ENCODE peak calls at places on chromosomes 6 and 20, in eight cellular contexts. E is A673; F is heart left ventricle; Z is cardiac fibroblast; J is CD4-positive, alpha-beta memory T cell; I is Panc1; Q is mesendoderm; O is fibroblast of mammary gland. P is an unnamed sample.

GRCh38 chr6:158073776-158074175 is 92.1 kb downstream of the SYNJ2 start:
- DNase-seq in E (no peak), Z (no peak), J (no peak), I (no peak), O (no peak), Q (no peak), F (no peak), P (no peak)

GRCh38 chr6:127120109-127120786 is 1.8 kb downstream of the RSPO3 start:
- DNase-seq in E (peak), Q (peak), Z (no peak), O (no peak), I (no peak), J (no peak), F (no peak), P (no peak)

GRCh38 chr6:158911746-158912158 is 88.2 kb downstream of the RSPH3 start:
- DNase-seq in Q (no peak), E (no peak), F (no peak), Z (no peak), O (no peak), J (peak), I (no peak), P (no peak)

GRCh38 chr6:130928993-130929678 is 101.9 kb downstream of the SMLR1 start:
- DNase-seq in Q (no peak), J (no peak), I (no peak), E (no peak), Z (peak), O (peak), F (no peak), P (no peak)

GRCh38 chr6:7671581-7671980 is 54.3 kb upstream of the BMP6 start:
- DNase-seq in I (no peak), Q (no peak), F (no peak), E (no peak), J (no peak), O (peak), Z (peak), P (no peak)

GRCh38 chr6:99132026-99132425 is 184.3 kb upstream of the FBXL4 start:
- DNase-seq in I (no peak), Z (no peak), J (no peak), Q (no peak), E (no peak), F (no peak), O (no peak), P (no peak)

GRCh38 chr6:10644225-10644624 is 50.2 kb downstream of the C6orf52 start:
- DNase-seq in Z (no peak), I (no peak), Q (no peak), F (no peak), O (no peak), J (no peak), E (no peak), P (no peak)

GRCh38 chr6:111846511-111847409 is 26.5 kb downstream of the FYN start:
- DNase-seq in J (peak), E (peak), F (peak), Q (no peak), I (no peak), O (no peak), Z (no peak), P (no peak)

GRCh38 chr20:44028868-44029847 is 114.5 kb downstream of the TOX2 start:
- DNase-seq in Z (no peak), O (no peak), J (no peak), Q (peak), I (no peak), F (no peak), E (no peak), P (no peak)

GRCh38 chr6:49551126-49551865 is 828 bp downstream of the C6orf141 start:
- DNase-seq in J (no peak), I (no peak), Q (peak), E (peak), O (no peak), Z (peak), F (no peak), P (no peak)

GRCh38 chr6:130849501-130850039 is 22.4 kb downstream of the SMLR1 start:
- DNase-seq in Q (no peak), Z (no peak), J (no peak), E (peak), I (no peak), O (no peak), F (no peak), P (no peak)

GRCh38 chr20:11769825-11770224 is 147.9 kb upstream of the BTBD3 start:
- DNase-seq in J (no peak), E (no peak), Q (no peak), F (no peak), O (no peak), Z (peak), I (no peak), P (no peak)

GRCh38 chr6:148524976-148525375 is 182.3 kb downstream of the SASH1 start:
- DNase-seq in F (no peak), E (no peak), O (peak), J (no peak), I (no peak), Q (no peak), Z (peak), P (no peak)

GRCh38 chr20:25310921-25311728 is 63.2 kb downstream of the PYGB start:
- DNase-seq in J (no peak), Q (peak), Z (peak), I (no peak), F (no peak), O (peak), E (no peak), P (no peak)

GRCh38 chr6:25337004-25337403 is 57.8 kb downstream of the CARMIL1 start:
- DNase-seq in E (no peak), J (no peak), O (no peak), F (no peak), Q (no peak), Z (peak), I (no peak), P (no peak)

GRCh38 chr20:43463864-43464785 is 6.4 kb downstream of the SRSF6 start:
- DNase-seq in F (no peak), I (no peak), O (no peak), E (no peak), Q (no peak), Z (no peak), J (no peak), P (no peak)

GRCh38 chr6:93165850-93166249 is 253.5 kb downstream of the EPHA7 start:
- DNase-seq in O (no peak), J (no peak), Z (no peak), I (no peak), Q (no peak), F (no peak), E (no peak), P (no peak)

GRCh38 chr6:118706702-118707101 is 55.3 kb upstream of the CEP85L start:
- DNase-seq in I (no peak), O (no peak), Z (no peak), Q (peak), J (no peak), E (no peak), F (no peak), P (no peak)
- H3K4me3 ChIP-seq in I (no peak), O (no peak), Z (no peak), Q (no peak), J (no peak), E (no peak), F (no peak), P (no peak)

DNA sequence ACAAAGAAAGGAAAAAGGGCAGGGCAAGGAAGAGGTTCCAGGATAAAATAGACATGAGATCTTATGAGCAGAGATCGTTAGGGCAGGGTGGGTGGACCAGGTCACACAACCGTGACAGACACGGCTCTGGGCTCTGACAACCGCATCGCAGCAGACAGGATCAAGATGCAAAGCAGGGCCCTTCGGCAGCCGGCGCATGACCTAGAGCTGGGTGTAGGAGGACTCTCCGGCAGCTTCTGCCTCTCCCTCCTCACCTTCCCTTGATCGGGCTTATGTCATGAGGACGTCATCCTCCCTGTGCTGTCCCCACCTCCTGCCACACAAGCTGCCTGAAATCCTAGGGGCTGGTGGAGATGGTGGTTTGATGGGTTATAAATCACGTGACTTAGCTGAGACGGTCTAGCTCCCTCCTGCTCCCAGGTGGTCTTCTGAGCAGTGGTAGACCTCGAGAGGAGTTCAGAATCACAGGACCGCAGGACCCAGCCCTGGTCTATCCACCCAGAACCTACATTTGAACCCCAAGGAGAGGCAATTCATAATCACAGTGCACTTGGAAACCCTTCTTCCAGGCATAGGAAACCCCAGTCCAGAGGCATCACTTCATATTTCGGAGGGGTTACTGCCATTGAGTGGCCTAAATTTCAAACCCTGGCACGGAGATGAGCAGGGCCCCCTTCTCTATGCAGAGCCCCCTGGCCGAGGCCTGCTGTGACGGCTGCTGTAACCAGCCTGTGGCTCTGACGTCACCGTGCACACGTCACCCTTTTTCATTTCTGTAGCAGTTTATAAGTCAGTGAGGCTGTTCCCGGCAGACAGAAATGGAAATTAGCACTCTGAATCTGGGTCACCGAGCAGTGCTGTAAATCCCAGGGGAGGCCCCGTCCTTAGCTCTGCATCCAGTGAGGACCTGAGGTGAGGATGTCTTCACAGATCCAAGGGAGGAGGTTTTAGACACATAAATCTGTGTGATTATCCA is 8.7 kb upstream of the CCR6 start:
- DNase-seq in Z (no peak), I (no peak), J (peak), F (no peak), Q (no peak), E (no peak), O (no peak), P (no peak)
- H3K4me3 ChIP-seq in Z (no peak), I (no peak), J (peak), F (no peak), Q (no peak), E (no peak), O (no peak), P (no peak)

GRCh38 chr6:32940656-32941411 is at the start of gene HLA-DMB:
- DNase-seq in E (peak), O (peak), Z (peak), F (peak), J (peak), I (peak), Q (peak), P (no peak)
- H3K4me3 ChIP-seq in E (peak), O (no peak), Z (no peak), F (peak), J (peak), I (peak), Q (no peak), P (no peak)

GRCh38 chr6:4139272-4139671 is 3.9 kb upstream of the ECI2 start:
- DNase-seq in J (no peak), F (no peak), E (no peak), I (no peak), Q (no peak), Z (no peak), O (peak), P (no peak)

GRCh38 chr6:4145083-4145482 is 9.7 kb upstream of the ECI2 start:
- DNase-seq in E (no peak), Q (no peak), J (no peak), F (no peak), Z (no peak), I (no peak), O (no peak), P (no peak)
- H3K4me3 ChIP-seq in E (no peak), Q (no peak), J (no peak), F (no peak), Z (no peak), I (no peak), O (no peak), P (no peak)

GRCh38 chr6:35216832-35217811 is 3.4 kb downstream of the SCUBE3 start:
- DNase-seq in Q (peak), O (no peak), E (no peak), I (no peak), J (no peak), F (no peak), Z (no peak), P (no peak)

GRCh38 chr6:35214869-35215664 is 1.3 kb downstream of the SCUBE3 start:
- DNase-seq in E (no peak), F (no peak), Q (peak), Z (no peak), J (no peak), O (no peak), I (no peak), P (no peak)

GRCh38 chr6:35216412-35216732 is 2.6 kb downstream of the SCUBE3 start:
- DNase-seq in F (no peak), O (no peak), E (no peak), I (no peak), J (no peak), Z (no peak), Q (no peak), P (no peak)

GRCh38 chr6:35213824-35214756 is at the start of gene SCUBE3:
- DNase-seq in I (no peak), J (no peak), F (peak), Q (peak), O (peak), Z (peak), E (peak), P (no peak)

DNA sequence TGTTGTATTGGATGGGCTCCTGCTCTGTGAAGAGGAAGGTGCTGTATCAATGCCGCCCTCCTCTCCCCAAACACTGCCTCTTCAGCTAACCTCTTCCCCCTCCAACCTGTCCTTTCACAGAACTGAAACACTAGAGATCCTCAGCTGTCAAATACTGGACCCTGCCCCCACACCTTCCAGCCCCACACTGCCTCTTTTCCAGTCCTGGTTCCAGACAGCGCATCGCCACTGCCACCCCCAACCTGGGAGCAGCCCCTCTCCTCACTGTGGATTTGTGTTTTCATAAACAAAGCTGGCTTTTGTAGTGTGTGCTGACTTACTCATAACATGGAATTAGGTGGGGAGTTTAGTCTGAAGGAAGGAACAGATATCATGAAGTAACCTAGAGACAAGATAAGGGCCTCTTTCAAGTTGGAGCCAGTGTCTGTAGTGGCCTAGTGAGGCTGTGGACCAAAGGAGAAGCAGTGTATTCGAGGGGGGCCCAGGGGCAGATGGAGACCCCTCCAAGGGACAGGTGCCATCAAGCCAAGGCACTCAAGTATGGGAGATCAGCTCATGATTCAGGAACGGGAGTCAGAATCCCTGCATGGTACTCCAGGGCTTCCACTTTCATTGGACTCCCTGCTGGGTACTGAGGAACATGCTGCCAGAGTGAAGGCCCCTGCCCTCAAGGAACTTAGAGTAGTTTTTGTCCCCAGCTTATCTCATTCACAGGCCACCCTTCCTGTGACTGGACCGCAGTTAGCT is 2.1 kb downstream of the SCUBE3 start:
- DNase-seq in E (no peak), Q (peak), I (no peak), F (no peak), O (no peak), J (no peak), Z (no peak), P (no peak)
- H3K4me3 ChIP-seq in E (no peak), Q (no peak), I (no peak), F (peak), O (no peak), J (no peak), Z (peak), P (no peak)

GRCh38 chr6:42766163-42766670 is 15.6 kb upstream of the BICRAL start:
- DNase-seq in O (peak), E (no peak), Q (no peak), F (no peak), J (no peak), Z (peak), I (peak), P (no peak)
- H3K4me3 ChIP-seq in O (no peak), E (no peak), Q (no peak), F (no peak), J (no peak), Z (no peak), I (no peak), P (no peak)

DNA sequence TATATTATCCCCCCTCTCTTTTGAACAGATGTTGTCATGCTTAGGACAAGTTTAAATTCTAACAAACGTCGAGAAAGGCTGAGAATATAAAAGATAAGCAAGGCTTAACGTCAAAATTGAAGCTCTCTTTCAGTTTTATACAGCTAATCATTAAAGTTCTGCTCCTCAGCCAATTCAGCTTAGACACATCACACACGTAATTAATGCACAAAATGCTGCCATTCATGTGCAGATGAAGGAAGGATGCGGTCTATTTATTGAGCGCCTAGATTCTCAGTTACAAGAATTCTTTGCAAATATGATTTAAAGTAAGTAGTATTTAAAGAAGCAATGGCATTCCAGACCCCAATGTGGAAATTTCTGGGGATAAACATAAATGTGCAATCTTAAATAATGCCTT is 86.0 kb downstream of the LYRM4 start:
- DNase-seq in Z (no peak), I (no peak), O (no peak), J (peak), E (peak), F (no peak), Q (no peak), P (no peak)
- H3K4me3 ChIP-seq in Z (no peak), I (no peak), O (no peak), J (peak), E (peak), F (no peak), Q (no peak), P (no peak)

DNA sequence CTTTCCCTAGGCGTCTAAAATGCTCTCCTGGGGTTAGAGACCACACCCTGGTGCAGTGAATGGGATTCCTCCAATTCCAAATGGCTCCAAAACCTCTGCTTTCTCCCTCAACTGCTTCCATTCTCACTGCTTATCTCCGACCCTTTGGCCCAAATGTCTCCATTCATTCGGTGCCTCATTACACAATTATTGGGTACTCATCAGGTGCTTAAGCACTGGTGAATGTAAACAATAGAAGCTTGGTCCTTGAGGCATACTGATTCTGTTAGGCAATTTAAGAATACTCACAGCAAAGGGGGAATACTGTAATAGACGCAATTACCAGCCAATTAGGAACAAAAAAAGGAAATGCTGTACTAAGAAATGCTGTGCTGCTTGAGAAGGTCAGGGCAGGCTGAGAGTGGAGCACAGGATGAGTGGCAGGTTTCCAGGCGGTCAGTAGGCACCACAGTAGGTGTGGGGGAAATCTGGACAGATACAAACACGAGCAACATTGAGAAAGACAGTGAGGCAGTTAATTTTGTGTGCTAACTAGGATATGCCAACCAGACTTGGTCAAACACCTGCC is 23.0 kb downstream of the GMDS start:
- DNase-seq in F (no peak), E (no peak), I (no peak), J (no peak), Z (no peak), O (no peak), Q (peak), P (no peak)
- H3K4me3 ChIP-seq in F (peak), E (peak), I (peak), J (peak), Z (peak), O (peak), Q (no peak), P (no peak)

P was measured in SK-N-MC.